ENCODE peak calls at places on chromosomes 5 and 9, in five cellular contexts. F, H, R, K and C are unnamed samples.

GRCh38 chr5:78521455-78521854 is 127.1 kb downstream of the LHFPL2 start:
- DNase-seq in F (no peak), H (no peak), R (no peak), K (no peak), C (no peak)

GRCh38 chr5:1173485-1174070 is 27.8 kb upstream of the SLC6A19 start:
- DNase-seq in F (no peak), H (no peak), R (no peak), K (no peak), C (no peak)

GRCh38 chr9:105127863-105128220 is 116.6 kb upstream of the SLC44A1 start:
- DNase-seq in F (peak), H (peak), R (peak), K (no peak), C (no peak)

GRCh38 chr5:573976-574375 is 38.2 kb upstream of the CEP72 start:
- DNase-seq in F (no peak), H (no peak), R (no peak), K (no peak), C (no peak)

GRCh38 chr9:5269249-5269715 is 35.2 kb downstream of the RLN2 start:
- DNase-seq in F (no peak), H (peak), R (no peak), K (no peak), C (no peak)

GRCh38 chr5:74519161-74519571 is 121.4 kb downstream of the ENC1 start:
- DNase-seq in F (no peak), H (no peak), R (no peak), K (no peak), C (no peak)

GRCh38 chr9:76403352-76403751 is 9.1 kb upstream of the RFK start:
- DNase-seq in F (peak), H (peak), R (peak), K (no peak), C (no peak)

GRCh38 chr9:134544388-134545212 is 97.0 kb upstream of the COL5A1 start:
- DNase-seq in F (no peak), H (peak), R (no peak), K (no peak), C (no peak)

GRCh38 chr5:121841900-121842299 is 9.8 kb upstream of the FTMT start:
- DNase-seq in F (no peak), H (no peak), R (no peak), K (no peak), C (no peak)

GRCh38 chr9:126705311-126705766 is 91.6 kb downstream of the LMX1B start:
- DNase-seq in F (peak), H (peak), R (peak), K (peak), C (peak)

GRCh38 chr5:59485104-59485503 is 408.4 kb downstream of the PDE4D start:
- DNase-seq in F (no peak), H (no peak), R (no peak), K (no peak), C (no peak)

GRCh38 chr9:79896390-79896789 is 324.6 kb downstream of the TLE4 start:
- DNase-seq in F (no peak), H (peak), R (no peak), K (no peak), C (no peak)

GRCh38 chr5:98927242-98927987 is 1.4 kb downstream of the CHD1 start:
- DNase-seq in F (peak), H (peak), R (peak), K (peak), C (peak)